ENCODE peak calls at places on chromosome X, in ten cellular contexts. J is GOT3, F is EL, V is activated T-helper 1 cell treated with Interleukin-2 at 50 U/mL for 16 hours, E is fibroblast of gingiva, H is AG10803, W is MCF 10A, O is AG08396, X is head of caudate nucleus, U is pancreas. D is an unnamed sample.

GRCh38 chrX:153726286-153727107 is 1.8 kb downstream of the ABCD1 start:
- DNase-seq in J (peak), H (peak), U (peak), V (no peak), O (peak), W (peak), X (peak), F (peak), E (peak), D (peak)

GRCh38 chrX:38636949-38637819 is 75.8 kb downstream of the TSPAN7 start:
- DNase-seq in V (no peak), U (peak), F (no peak), H (no peak), E (no peak), O (no peak), J (no peak), X (no peak), W (no peak), D (no peak)

GRCh38 chrX:138710866-138711331 is 618 bp downstream of the FGF13 start:
- DNase-seq in J (no peak), H (no peak), V (no peak), X (peak), O (no peak), U (no peak), W (no peak), F (no peak), E (no peak), D (no peak)

GRCh38 chrX:104435249-104435648 is 130.8 kb upstream of the IL1RAPL2 start:
- DNase-seq in H (no peak), J (no peak), O (no peak), U (peak), W (no peak), F (no peak), V (no peak), X (no peak), E (no peak), D (no peak)

GRCh38 chrX:11064851-11065600 is 46.1 kb upstream of the HCCS start:
- DNase-seq in H (peak), X (no peak), E (peak), O (peak), V (no peak), F (peak), U (no peak), J (no peak), W (peak), D (no peak)

GRCh38 chrX:118718737-118719136 is 8.7 kb upstream of the IL13RA1 start:
- DNase-seq in V (no peak), E (no peak), X (no peak), H (no peak), O (no peak), F (no peak), W (no peak), J (no peak), U (no peak), D (no peak)

GRCh38 chrX:77788050-77788449 is 2.0 kb upstream of the ATRX start:
- DNase-seq in W (no peak), O (no peak), X (peak), H (peak), V (no peak), U (no peak), J (no peak), F (peak), E (peak), D (no peak)

GRCh38 chrX:16164748-16165147 is 2.5 kb upstream of the MAGEB17 start:
- DNase-seq in W (no peak), O (no peak), E (no peak), U (no peak), J (no peak), H (no peak), X (no peak), V (no peak), F (no peak), D (no peak)

GRCh38 chrX:67604979-67605703 is 61.3 kb downstream of the AR start:
- DNase-seq in W (peak), E (peak), H (peak), F (peak), O (peak), U (no peak), X (no peak), V (no peak), J (no peak), D (no peak)

GRCh38 chrX:119093991-119094741 is 21.4 kb downstream of the CT47C1 start:
- DNase-seq in V (no peak), U (no peak), H (no peak), W (peak), F (peak), X (no peak), E (no peak), O (no peak), J (no peak), D (no peak)

GRCh38 chrX:110021180-110022022 is 18.5 kb downstream of the TMEM164 start:
- DNase-seq in F (peak), H (peak), X (no peak), U (no peak), O (peak), E (peak), W (peak), V (no peak), J (no peak), D (no peak)

GRCh38 chrX:24982306-24982965 is 33.3 kb downstream of the ARX start:
- DNase-seq in F (no peak), O (no peak), E (no peak), X (no peak), V (no peak), U (no peak), W (no peak), H (peak), J (no peak), D (no peak)

GRCh38 chrX:153917814-153918213 is 8.2 kb downstream of the ARHGAP4 start:
- DNase-seq in V (no peak), H (no peak), F (no peak), U (no peak), O (no peak), J (no peak), X (no peak), E (no peak), W (no peak), D (no peak)

GRCh38 chrX:7068939-7069367 is 78.6 kb upstream of the STS start:
- DNase-seq in J (no peak), W (peak), H (no peak), F (peak), E (no peak), X (peak), U (no peak), V (no peak), O (no peak), D (no peak)

GRCh38 chrX:83658731-83659130 is 150.6 kb downstream of the POU3F4 start:
- DNase-seq in F (no peak), V (no peak), E (no peak), H (no peak), U (no peak), J (no peak), O (no peak), W (peak), X (no peak), D (no peak)

GRCh38 chrX:17563515-17563914 is 173.8 kb upstream of the SCML1 start:
- DNase-seq in F (peak), X (no peak), O (no peak), V (no peak), E (no peak), J (no peak), W (no peak), U (no peak), H (peak), D (no peak)

GRCh38 chrX:132732236-132732635 is 226.2 kb downstream of the HS6ST2 start:
- DNase-seq in W (no peak), H (no peak), J (no peak), O (no peak), F (no peak), E (no peak), V (no peak), X (no peak), U (no peak), D (no peak)

GRCh38 chrX:133905305-133905704 is 80.1 kb downstream of the GPC3 start:
- DNase-seq in V (no peak), U (no peak), H (no peak), E (no peak), F (no peak), X (no peak), J (no peak), O (no peak), W (no peak), D (no peak)

GRCh38 chrX:20217279-20217678 is 49.4 kb downstream of the RPS6KA3 start:
- DNase-seq in O (no peak), E (peak), X (no peak), W (peak), V (no peak), H (peak), F (peak), U (no peak), J (no peak), D (no peak)

GRCh38 chrX:38175140-38175539 is 45.5 kb downstream of the SRPX start:
- DNase-seq in W (peak), X (peak), O (no peak), J (no peak), U (peak), H (no peak), E (no peak), F (peak), V (no peak), D (no peak)

GRCh38 chrX:153703036-153703370 is 15.3 kb downstream of the SLC6A8 start:
- DNase-seq in J (no peak), H (no peak), W (peak), U (peak), V (no peak), O (peak), F (no peak), X (no peak), E (no peak), D (no peak)

GRCh38 chrX:48908600-48908999 is 2.8 kb downstream of the SLC35A2 start:
- DNase-seq in E (no peak), W (no peak), H (no peak), U (no peak), O (no peak), X (no peak), F (no peak), J (no peak), V (no peak), D (no peak)

GRCh38 chrX:119757979-119758681 is at the start of gene SOWAHD:
- DNase-seq in F (peak), H (no peak), E (peak), J (no peak), V (peak), O (no peak), W (peak), X (no peak), U (peak), D (no peak)

GRCh38 chrX:13165747-13166146 is 121.3 kb upstream of the FAM9C start:
- DNase-seq in E (no peak), X (no peak), J (no peak), W (no peak), O (no peak), V (no peak), U (no peak), H (no peak), F (no peak), D (no peak)

GRCh38 chrX:32195611-32196010 is 1015.7 kb downstream of the DMD start:
- DNase-seq in J (no peak), U (no peak), E (no peak), V (no peak), H (no peak), W (no peak), X (peak), O (no peak), F (no peak), D (no peak)

GRCh38 chrX:19019996-19020395 is 36.1 kb upstream of the PHKA2 start:
- DNase-seq in V (no peak), H (no peak), W (no peak), F (no peak), X (no peak), O (no peak), J (no peak), U (no peak), E (no peak), D (no peak)

GRCh38 chrX:54447461-54447860 is 7.3 kb downstream of the TSR2 start:
- DNase-seq in F (no peak), H (peak), U (no peak), X (no peak), O (no peak), W (peak), V (no peak), E (no peak), J (no peak), D (no peak)

D was measured in esophagus muscularis mucosa.